ENCODE peak calls at places on chromosome X, in four cellular contexts. One of them, this sample, is unnamed.

GRCh38 chrX:101291204-101291603 is at the start of gene TAF7L:
- DNase-seq in GM12878: no peak
- DNase-seq in GM12891: no peak
- DNase-seq in K562: no peak
- DNase-seq in this sample: no peak

GRCh38 chrX:136528645-136529315 is 3.2 kb upstream of the VGLL1 start:
- DNase-seq in GM12878: no peak
- DNase-seq in K562: peak
- DNase-seq in GM12891: no peak
- DNase-seq in this sample: no peak

GRCh38 chrX:153821066-153821465 is 9.3 kb downstream of the PDZD4 start:
- DNase-seq in GM12891: no peak
- DNase-seq in GM12878: no peak
- DNase-seq in K562: no peak
- DNase-seq in this sample: no peak

GRCh38 chrX:41602946-41603345 is 85.8 kb upstream of the GPR34 start:
- DNase-seq in GM12891: no peak
- DNase-seq in GM12878: no peak
- DNase-seq in K562: no peak
- DNase-seq in this sample: no peak

GRCh38 chrX:2609431-2610238 is 81.5 kb upstream of the CD99 start:
- DNase-seq in K562: no peak
- DNase-seq in GM12891: no peak
- DNase-seq in GM12878: no peak
- DNase-seq in this sample: no peak

GRCh38 chrX:102658551-102658950 is 7.3 kb downstream of the GPRASP1 start:
- DNase-seq in GM12891: no peak
- DNase-seq in K562: no peak
- DNase-seq in GM12878: no peak
- DNase-seq in this sample: no peak

GRCh38 chrX:101287402-101287801 is 3.7 kb downstream of the TAF7L start:
- DNase-seq in GM12891: no peak
- DNase-seq in K562: peak
- DNase-seq in GM12878: peak
- DNase-seq in this sample: peak

GRCh38 chrX:68685722-68686683 is 38.5 kb downstream of the STARD8 start:
- DNase-seq in K562: peak
- DNase-seq in GM12878: no peak
- DNase-seq in GM12891: no peak
- DNase-seq in this sample: peak

GRCh38 chrX:768596-768995 is 138.0 kb downstream of the SHOX start:
- DNase-seq in K562: no peak
- DNase-seq in GM12878: no peak
- DNase-seq in GM12891: no peak
- DNase-seq in this sample: no peak

GRCh38 chrX:153565996-153566580 is 32.9 kb downstream of the CCNQ start:
- DNase-seq in K562: peak
- DNase-seq in GM12878: no peak
- DNase-seq in GM12891: no peak
- DNase-seq in this sample: no peak

GRCh38 chrX:111671668-111672067 is 9.3 kb upstream of the ALG13 start:
- DNase-seq in K562: no peak
- DNase-seq in GM12891: no peak
- DNase-seq in GM12878: no peak
- DNase-seq in this sample: no peak

GRCh38 chrX:95662200-95662599 is 1022.4 kb upstream of the DIAPH2 start:
- DNase-seq in K562: no peak
- DNase-seq in GM12878: no peak
- DNase-seq in GM12891: no peak
- DNase-seq in this sample: no peak

GRCh38 chrX:1734806-1735205 is 119.9 kb downstream of the ASMT start:
- DNase-seq in K562: no peak
- DNase-seq in GM12878: no peak
- DNase-seq in GM12891: no peak
- DNase-seq in this sample: no peak

GRCh38 chrX:75155454-75155829 is 641 bp downstream of the ABCB7 start:
- DNase-seq in GM12878: no peak
- DNase-seq in GM12891: no peak
- DNase-seq in K562: peak
- DNase-seq in this sample: no peak

GRCh38 chrX:150155396-150156048 is 207.6 kb upstream of the MAMLD1 start:
- DNase-seq in GM12878: no peak
- DNase-seq in K562: no peak
- DNase-seq in GM12891: no peak
- DNase-seq in this sample: no peak

GRCh38 chrX:118347131-118347530 is 1.2 kb downstream of the WDR44 start:
- DNase-seq in K562: peak
- DNase-seq in GM12891: no peak
- DNase-seq in GM12878: no peak
- DNase-seq in this sample: no peak

GRCh38 chrX:107826286-107827136 is 845 bp downstream of the MID2 start:
- DNase-seq in GM12878: no peak
- DNase-seq in GM12891: peak
- DNase-seq in K562: no peak
- DNase-seq in this sample: no peak

GRCh38 chrX:77899081-77899828 is at the start of gene COX7B:
- DNase-seq in K562: peak
- DNase-seq in GM12878: peak
- DNase-seq in GM12891: peak
- DNase-seq in this sample: peak

GRCh38 chrX:106726485-106727437 is at the start of gene RNF128:
- DNase-seq in GM12891: no peak
- DNase-seq in K562: no peak
- DNase-seq in GM12878: no peak
- DNase-seq in this sample: no peak

GRCh38 chrX:758917-759316 is 128.3 kb downstream of the SHOX start:
- DNase-seq in K562: no peak
- DNase-seq in GM12878: no peak
- DNase-seq in GM12891: no peak
- DNase-seq in this sample: no peak

GRCh38 chrX:69290327-69290726 is 125.1 kb upstream of the PJA1 start:
- DNase-seq in GM12878: no peak
- DNase-seq in GM12891: no peak
- DNase-seq in K562: no peak
- DNase-seq in this sample: no peak

GRCh38 chrX:131841496-131842410 is 181.3 kb upstream of the STK26 start:
- DNase-seq in K562: peak
- DNase-seq in GM12891: peak
- DNase-seq in GM12878: no peak
- DNase-seq in this sample: no peak

GRCh38 chrX:155061770-155062169 is 9.2 kb downstream of the CMC4 start:
- DNase-seq in GM12891: no peak
- DNase-seq in K562: no peak
- DNase-seq in GM12878: no peak
- DNase-seq in this sample: no peak

GRCh38 chrX:21756785-21757529 is 959 bp downstream of the SMPX start:
- DNase-seq in GM12878: no peak
- DNase-seq in GM12891: no peak
- DNase-seq in K562: no peak
- DNase-seq in this sample: no peak

GRCh38 chrX:47063179-47063578 is 15.1 kb upstream of the RGN start:
- DNase-seq in K562: no peak
- DNase-seq in GM12878: no peak
- DNase-seq in GM12891: no peak
- DNase-seq in this sample: no peak

GRCh38 chrX:153818571-153819397 is 11.6 kb downstream of the PDZD4 start:
- DNase-seq in K562: peak
- DNase-seq in GM12878: no peak
- DNase-seq in GM12891: peak
- DNase-seq in this sample: no peak

GRCh38 chrX:134895785-134896184 is 95.0 kb upstream of the SMIM10 start:
- DNase-seq in K562: no peak
- DNase-seq in GM12891: no peak
- DNase-seq in GM12878: no peak
- DNase-seq in this sample: no peak

GRCh38 chrX:31524182-31524581 is 452.3 kb upstream of the FTHL17 start:
- DNase-seq in GM12878: no peak
- DNase-seq in K562: no peak
- DNase-seq in GM12891: no peak
- DNase-seq in this sample: no peak

GRCh38 chrX:51461053-51462050 is 35.0 kb downstream of the NUDT11 start:
- DNase-seq in K562: peak
- DNase-seq in GM12878: no peak
- DNase-seq in GM12891: no peak
- DNase-seq in this sample: no peak

GRCh38 chrX:133794151-133794550 is 191.2 kb downstream of the GPC3 start:
- DNase-seq in K562: no peak
- DNase-seq in GM12891: no peak
- DNase-seq in GM12878: no peak
- DNase-seq in this sample: no peak

GRCh38 chrX:4572652-4573051 is 859.2 kb upstream of the PRKX start:
- DNase-seq in GM12878: no peak
- DNase-seq in K562: no peak
- DNase-seq in GM12891: no peak
- DNase-seq in this sample: no peak

DNA sequence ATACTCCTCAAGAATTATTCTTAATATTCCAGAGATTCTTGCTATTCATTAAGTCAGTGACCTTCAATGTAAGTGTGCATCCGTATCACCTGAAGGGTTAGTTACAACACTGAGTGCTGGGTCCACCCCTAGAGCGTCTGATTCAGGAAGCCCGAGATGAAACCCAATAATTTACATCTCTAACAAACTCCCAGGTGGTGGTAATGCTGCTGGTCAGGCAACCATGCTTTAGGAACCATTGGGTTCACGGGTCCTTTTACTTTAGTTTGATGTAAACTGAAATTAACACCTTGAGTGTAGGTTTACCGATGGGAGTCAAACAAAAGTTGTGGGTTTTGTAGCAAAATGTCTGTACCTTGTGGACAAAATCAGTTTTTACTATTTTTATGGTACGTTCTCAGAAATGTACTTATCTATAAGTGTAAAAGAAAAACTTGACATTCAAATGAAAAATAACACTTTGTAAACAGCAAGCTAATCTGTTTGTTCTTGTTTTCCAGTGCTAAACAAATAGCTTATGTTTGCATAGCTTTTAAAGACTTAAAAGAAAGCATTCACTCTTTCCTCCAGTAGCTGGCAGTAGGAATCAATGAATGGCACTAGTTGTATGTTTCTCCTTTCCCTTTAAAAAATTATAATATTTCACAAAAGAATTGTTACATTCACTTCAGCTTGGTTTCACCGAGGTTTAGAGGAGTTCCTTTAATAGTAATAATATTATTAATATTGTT is 32.7 kb downstream of the ACE2 start:
- DNase-seq in K562: no peak
- DNase-seq in GM12878: no peak
- DNase-seq in GM12891: no peak
- DNase-seq in this sample: no peak
- TF ChIP-seq SPI1 in K562: no peak
- TF ChIP-seq SPI1 in GM12878: no peak
- TF ChIP-seq SPI1 in GM12891: no peak
- TF ChIP-seq SPI1 in this sample: no peak

GRCh38 chrX:16462912-16463311 is 187.0 kb upstream of the S100G start:
- DNase-seq in GM12891: no peak
- DNase-seq in K562: no peak
- DNase-seq in GM12878: no peak
- DNase-seq in this sample: no peak
- TF ChIP-seq SPI1 in GM12891: no peak
- TF ChIP-seq SPI1 in K562: no peak
- TF ChIP-seq SPI1 in GM12878: no peak
- TF ChIP-seq SPI1 in this sample: no peak

GRCh38 chrX:20487227-20487626 is 220.5 kb upstream of the RPS6KA3 start:
- DNase-seq in GM12891: no peak
- DNase-seq in GM12878: no peak
- DNase-seq in K562: no peak
- DNase-seq in this sample: no peak
- TF ChIP-seq SPI1 in GM12891: no peak
- TF ChIP-seq SPI1 in GM12878: no peak
- TF ChIP-seq SPI1 in K562: no peak
- TF ChIP-seq SPI1 in this sample: no peak

DNA sequence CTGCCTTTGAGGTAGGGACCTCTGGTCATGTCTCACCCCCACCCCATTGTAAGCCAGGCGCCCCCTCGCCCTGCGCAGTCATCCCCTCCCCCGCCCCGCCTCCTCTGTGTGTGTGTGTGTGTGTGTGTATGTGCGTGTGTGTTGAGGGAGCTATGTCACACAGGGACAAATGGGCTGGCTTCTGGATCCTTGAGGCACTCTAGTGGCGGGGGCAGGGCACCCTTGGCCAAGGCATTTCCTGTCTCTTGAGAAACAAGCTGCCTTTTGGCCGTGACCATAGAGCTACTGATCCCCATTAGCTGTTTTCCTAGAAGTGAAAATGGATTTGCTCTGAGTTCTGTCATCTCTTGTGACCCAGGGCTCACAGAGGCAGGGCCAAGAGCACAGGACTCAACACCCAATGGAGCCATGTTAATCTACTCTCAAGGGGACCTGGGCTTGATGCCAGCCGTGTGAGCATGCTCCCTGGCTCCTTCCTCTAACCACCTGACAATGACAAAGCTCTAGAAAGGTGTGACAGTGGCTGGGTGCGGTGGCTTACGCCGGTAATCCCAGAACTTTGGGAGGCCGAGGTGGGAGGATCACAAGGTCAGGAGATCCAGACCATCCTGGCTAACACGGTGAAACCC is 162.5 kb upstream of the BCOR start:
- DNase-seq in GM12878: no peak
- DNase-seq in GM12891: no peak
- DNase-seq in K562: no peak
- DNase-seq in this sample: peak
- TF ChIP-seq SPI1 in GM12878: no peak
- TF ChIP-seq SPI1 in GM12891: no peak
- TF ChIP-seq SPI1 in K562: no peak
- TF ChIP-seq SPI1 in this sample: no peak

GRCh38 chrX:71439420-71439819 is 73.3 kb downstream of the TAF1 start:
- DNase-seq in GM12891: no peak
- DNase-seq in K562: no peak
- DNase-seq in GM12878: no peak
- DNase-seq in this sample: no peak
- TF ChIP-seq SPI1 in GM12891: no peak
- TF ChIP-seq SPI1 in K562: no peak
- TF ChIP-seq SPI1 in GM12878: no peak
- TF ChIP-seq SPI1 in this sample: no peak

DNA sequence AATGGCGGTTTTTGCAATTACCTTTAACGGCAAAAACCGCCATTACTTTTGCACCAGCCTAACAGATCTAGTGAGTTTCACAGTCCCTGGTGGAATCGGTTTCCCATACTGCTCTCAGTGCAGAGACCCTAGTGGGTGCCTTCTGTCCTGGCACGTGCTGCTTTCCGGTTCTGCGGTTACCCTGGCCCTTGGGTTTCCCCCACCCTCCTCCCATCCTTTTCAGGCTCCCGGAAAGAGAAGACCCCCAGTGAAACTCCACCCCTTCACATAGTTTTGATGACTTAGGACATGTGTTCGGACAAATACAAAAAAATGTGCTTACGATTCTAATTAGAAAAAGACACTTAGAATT is 36.9 kb downstream of the NLGN3 start:
- DNase-seq in GM12878: no peak
- DNase-seq in K562: no peak
- DNase-seq in GM12891: no peak
- DNase-seq in this sample: no peak
- TF ChIP-seq SPI1 in GM12878: no peak
- TF ChIP-seq SPI1 in K562: no peak
- TF ChIP-seq SPI1 in GM12891: no peak
- TF ChIP-seq SPI1 in this sample: no peak